ENCODE peak calls at places on chromosome 7, in eight cellular contexts. Z is fibroblast of mammary gland; O is lower leg skin; V is sigmoid colon; S is dorsolateral prefrontal cortex; C is stomach; K is mesenchymal stem cell; W is CD8-positive, alpha-beta memory T cell. P is an unnamed sample.
A peak's percentile ranks its signal among the peaks of the same experiment; 100 is the strongest.

GRCh38 chr7:38327597-38327996 is 54.2 kb upstream of the TARP start:
- DNase-seq in S (no peak), C (no peak), W (no peak), O (no peak), V (no peak), K (no peak), Z (no peak), P (no peak)

GRCh38 chr7:29854257-29854938 is 48.1 kb downstream of the WIPF3 start:
- DNase-seq in K (peak; percentile 14), Z (peak; percentile 47), S (no peak), W (no peak), O (no peak), V (no peak), C (no peak), P (no peak)

GRCh38 chr7:32501522-32501921 is 6.2 kb downstream of the AVL9 start:
- DNase-seq in Z (peak; percentile 68), K (peak; percentile 36), W (no peak), C (no peak), S (no peak), V (no peak), O (no peak), P (no peak)

GRCh38 chr7:95245828-95246227 is 78.5 kb downstream of the PON1 start:
- DNase-seq in W (no peak), C (no peak), O (no peak), S (no peak), V (no peak), Z (no peak), K (no peak), P (no peak)

GRCh38 chr7:48636391-48637015 is 287.8 kb upstream of the CDC14C start:
- DNase-seq in W (no peak), C (no peak), V (no peak), Z (no peak), S (no peak), O (no peak), K (no peak), P (no peak)

GRCh38 chr7:7264306-7265040 is 82.1 kb downstream of the C1GALT1 start:
- DNase-seq in O (no peak), W (no peak), V (no peak), K (no peak), S (no peak), Z (no peak), C (no peak), P (no peak)

GRCh38 chr7:111045469-111045868 is 45.5 kb upstream of the LRRN3 start:
- DNase-seq in C (no peak), W (no peak), Z (peak; percentile 41), O (no peak), S (no peak), V (no peak), K (peak; percentile 15), P (no peak)

GRCh38 chr7:45962861-45963260 is 41.8 kb upstream of the IGFBP3 start:
- DNase-seq in W (no peak), Z (no peak), O (no peak), K (no peak), S (no peak), V (no peak), C (no peak), P (no peak)

GRCh38 chr7:94440460-94441039 is 45.9 kb downstream of the COL1A2 start:
- DNase-seq in Z (peak; percentile 17), K (no peak), V (no peak), O (no peak), C (no peak), W (no peak), S (no peak), P (no peak)

GRCh38 chr7:157392256-157393037 is 55.6 kb downstream of the DNAJB6 start:
- DNase-seq in Z (no peak), V (peak; percentile 13), O (no peak), K (no peak), W (no peak), S (no peak), C (no peak), P (no peak)

GRCh38 chr7:155257482-155258232 is 40.0 kb upstream of the INSIG1 start:
- DNase-seq in V (peak; percentile 84), O (peak; percentile 69), Z (peak; percentile 97), W (no peak), S (no peak), C (peak; percentile 68), K (no peak), P (peak; percentile 76)

GRCh38 chr7:90455163-90456030 is 14.0 kb upstream of the PTTG1IP2 start:
- DNase-seq in C (no peak), W (no peak), S (no peak), K (peak; percentile 60), Z (peak; percentile 60), O (no peak), V (no peak), P (peak; percentile 52)

GRCh38 chr7:67341153-67341768 is 344.6 kb downstream of the TYW1 start:
- DNase-seq in W (no peak), Z (no peak), V (peak; percentile 12), O (no peak), S (no peak), K (no peak), C (no peak), P (no peak)

GRCh38 chr7:38753347-38753746 is 122.2 kb upstream of the AMPH start:
- DNase-seq in W (no peak), S (no peak), K (no peak), O (no peak), Z (no peak), V (no peak), C (no peak), P (no peak)

GRCh38 chr7:38306136-38306535 is 32.7 kb upstream of the TARP start:
- DNase-seq in S (no peak), C (no peak), O (no peak), V (no peak), W (no peak), K (peak; percentile 39), Z (peak; percentile 41), P (no peak)

GRCh38 chr7:18177815-18178660 is 150.4 kb upstream of the PRPS1L1 start:
- DNase-seq in V (no peak), K (peak; percentile 30), Z (no peak), W (no peak), C (peak; percentile 47), S (no peak), O (no peak), P (peak; percentile 65)

GRCh38 chr7:71389976-71390375 is 258.0 kb downstream of the GALNT17 start:
- DNase-seq in O (no peak), Z (no peak), V (peak; percentile 3), K (no peak), S (no peak), W (no peak), C (no peak), P (no peak)

GRCh38 chr7:117777335-117778150 is 95.7 kb downstream of the CTTNBP2 start:
- DNase-seq in Z (no peak), V (no peak), W (no peak), K (no peak), O (no peak), C (no peak), S (no peak), P (no peak)

GRCh38 chr7:44557485-44557884 is 16.2 kb downstream of the DDX56 start:
- DNase-seq in W (no peak), V (no peak), C (no peak), S (no peak), K (no peak), O (no peak), Z (no peak), P (no peak)
- H3K4me3 ChIP-seq in W (no peak overlapping the region), V (no peak overlapping the region), C (no peak overlapping the region), S (no peak overlapping the region), K (no peak overlapping the region), O (no peak overlapping the region), Z (no peak overlapping the region), P (no peak overlapping the region)

DNA sequence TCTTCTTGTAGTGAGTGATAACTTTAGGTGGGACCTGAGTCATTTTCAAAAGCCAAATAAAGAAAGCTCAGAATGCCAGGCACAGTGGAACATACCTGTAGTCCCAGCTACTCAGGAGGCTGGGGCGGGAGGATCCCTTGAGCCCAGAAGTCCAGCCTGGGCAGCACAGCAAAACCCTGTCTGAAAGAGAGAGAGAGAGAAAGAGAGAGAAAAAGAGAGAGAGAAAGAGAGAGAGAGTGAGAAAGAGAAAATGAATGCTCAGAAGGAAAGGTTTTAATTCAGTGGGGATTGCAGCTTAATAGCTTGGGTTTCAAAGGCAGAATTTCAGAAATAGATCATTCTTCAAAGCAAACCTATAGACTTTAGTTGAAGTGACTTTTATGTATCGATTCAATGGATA is 25.7 kb downstream of the GPNMB start:
- DNase-seq in W (no peak), K (no peak), O (no peak), V (no peak), S (no peak), C (no peak), Z (no peak), P (no peak)
- H3K4me3 ChIP-seq in W (no peak overlapping the region), K (no peak overlapping the region), O (no peak overlapping the region), V (no peak overlapping the region), S (no peak overlapping the region), C (no peak overlapping the region), Z (no peak overlapping the region), P (no peak overlapping the region)

GRCh38 chr7:5693529-5693928 is 87.9 kb downstream of the RNF216 start:
- DNase-seq in K (peak; percentile 81), O (no peak), W (no peak), S (no peak), Z (peak; percentile 42), V (peak; percentile 82), C (no peak), P (peak; percentile 56)

GRCh38 chr7:5694221-5694754 is 87.2 kb downstream of the RNF216 start:
- DNase-seq in O (no peak), K (peak; percentile 87), C (no peak), W (no peak), V (peak; percentile 88), Z (peak; percentile 96), S (no peak), P (peak; percentile 75)

GRCh38 chr7:5696346-5697100 is 84.9 kb downstream of the RNF216 start:
- DNase-seq in O (no peak), K (no peak), C (no peak), S (no peak), Z (no peak), W (no peak), V (peak; percentile 82), P (no peak)

GRCh38 chr7:5695709-5696345 is 85.6 kb downstream of the RNF216 start:
- DNase-seq in O (peak; percentile 51), V (peak; percentile 91), W (no peak), C (no peak), S (no peak), K (peak; percentile 99), Z (peak; percentile 76), P (peak; percentile 59)

DNA sequence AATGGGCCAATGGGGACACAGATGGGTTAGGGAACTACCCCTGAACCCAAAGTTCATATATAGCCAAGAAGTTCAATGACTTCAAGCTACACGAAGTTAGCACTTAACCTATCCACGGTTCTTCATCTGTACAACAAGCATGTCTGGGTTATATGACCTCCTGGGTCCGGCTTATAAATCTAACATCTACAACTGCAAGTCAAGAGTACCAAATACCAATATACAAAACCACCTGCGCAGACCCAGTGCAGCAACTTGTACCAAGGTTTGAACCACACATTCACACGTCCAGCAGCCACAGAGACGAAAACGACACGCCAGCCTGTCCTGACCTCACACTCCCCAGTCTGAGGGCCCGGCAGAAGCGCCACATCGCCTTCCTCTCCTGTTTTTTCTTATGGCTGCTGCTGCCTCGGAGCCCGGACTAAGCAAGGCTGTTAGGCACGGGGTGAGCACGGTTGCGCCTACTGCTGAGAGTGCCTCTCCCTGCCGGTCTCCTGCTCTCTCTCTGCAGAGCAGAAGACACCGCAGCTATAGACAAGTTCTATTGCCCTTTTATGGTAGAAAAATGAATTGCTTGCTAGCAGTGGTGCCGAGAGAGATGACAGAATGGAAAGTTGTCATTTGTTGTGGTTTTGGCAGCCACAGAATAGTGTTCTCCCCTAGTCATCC is 86.3 kb downstream of the RNF216 start:
- DNase-seq in C (no peak), K (peak; percentile 97), W (peak; percentile 45), S (no peak), O (no peak), Z (peak; percentile 85), V (peak; percentile 90), P (peak; percentile 85)
- H3K4me3 ChIP-seq in C (peak overlapping the region; percentile 23), K (peak overlapping the region; percentile 63), W (peak overlapping the region; percentile 35), S (peak overlapping the region; percentile 3), O (no peak overlapping the region), Z (no peak overlapping the region), V (peak overlapping the region; percentile 41), P (peak overlapping the region; percentile 44)

GRCh38 chr7:135971366-135971725 is 5.8 kb downstream of the MTPN start:
- DNase-seq in K (no peak), S (no peak), C (no peak), O (no peak), Z (no peak), W (no peak), V (no peak), P (no peak)
- H3K4me3 ChIP-seq in K (no peak overlapping the region), S (no peak overlapping the region), C (no peak overlapping the region), O (no peak overlapping the region), Z (no peak overlapping the region), W (no peak overlapping the region), V (no peak overlapping the region), P (no peak overlapping the region)

P was measured in brain microvascular endothelial cell.